ENCODE peak calls at places on chromosomes 1 and 21, in five cellular contexts. C is IMR-90, F is H9, R is mesenchymal stem cell, L is mesendoderm. A is an unnamed sample. For H3K4me1, the result is how much of the 10 kb centered on the place peaks cover.

GRCh38 chr1:70980361-70980760 is 67.3 kb downstream of the PTGER3 start:
- DNase-seq in L (peak), C (no peak), F (no peak), R (no peak), A (no peak)

GRCh38 chr21:37266515-37267221 is 466 bp downstream of the VPS26C start:
- DNase-seq in F (no peak), R (peak), L (peak), C (peak), A (peak)

GRCh38 chr1:2061065-2061778 is 11.0 kb downstream of the PRKCZ start:
- DNase-seq in C (no peak), L (peak), R (no peak), F (no peak), A (no peak)

GRCh38 chr1:165288301-165289120 is 68.0 kb downstream of the LMX1A start:
- DNase-seq in C (no peak), R (no peak), F (no peak), L (peak), A (no peak)

GRCh38 chr21:27034796-27035195 is 67.9 kb upstream of the ADAMTS5 start:
- DNase-seq in F (no peak), L (no peak), R (no peak), C (no peak), A (no peak)

GRCh38 chr21:41321211-41321907 is 4.8 kb downstream of the FAM3B start:
- DNase-seq in C (no peak), F (no peak), L (no peak), R (no peak), A (no peak)

GRCh38 chr1:173853074-173853473 is 14.7 kb downstream of the GAS5 start:
- DNase-seq in C (peak), F (peak), R (peak), L (peak), A (no peak)

GRCh38 chr1:154747380-154747779 is 122.7 kb downstream of the KCNN3 start:
- DNase-seq in R (no peak), F (no peak), L (no peak), C (no peak), A (no peak)

GRCh38 chr1:32465541-32466002 is 700 bp downstream of the ZBTB8B start:
- DNase-seq in C (no peak), F (no peak), L (peak), R (no peak), A (no peak)

GRCh38 chr1:89610457-89610991 is 22.4 kb upstream of the LRRC8C start:
- DNase-seq in L (peak), R (no peak), F (no peak), C (no peak), A (no peak)

GRCh38 chr1:29321176-29321575 is 84.9 kb downstream of the PTPRU start:
- DNase-seq in L (no peak), C (no peak), R (no peak), F (no peak), A (no peak)

GRCh38 chr1:29322861-29323585 is 86.7 kb downstream of the PTPRU start:
- DNase-seq in C (no peak), F (no peak), R (no peak), L (no peak), A (no peak)

GRCh38 chr1:29323636-29324035 is 87.3 kb downstream of the PTPRU start:
- DNase-seq in F (no peak), R (no peak), L (no peak), C (no peak), A (no peak)

GRCh38 chr1:29320541-29320940 is 84.2 kb downstream of the PTPRU start:
- DNase-seq in L (no peak), C (no peak), F (no peak), R (no peak), A (no peak)

DNA sequence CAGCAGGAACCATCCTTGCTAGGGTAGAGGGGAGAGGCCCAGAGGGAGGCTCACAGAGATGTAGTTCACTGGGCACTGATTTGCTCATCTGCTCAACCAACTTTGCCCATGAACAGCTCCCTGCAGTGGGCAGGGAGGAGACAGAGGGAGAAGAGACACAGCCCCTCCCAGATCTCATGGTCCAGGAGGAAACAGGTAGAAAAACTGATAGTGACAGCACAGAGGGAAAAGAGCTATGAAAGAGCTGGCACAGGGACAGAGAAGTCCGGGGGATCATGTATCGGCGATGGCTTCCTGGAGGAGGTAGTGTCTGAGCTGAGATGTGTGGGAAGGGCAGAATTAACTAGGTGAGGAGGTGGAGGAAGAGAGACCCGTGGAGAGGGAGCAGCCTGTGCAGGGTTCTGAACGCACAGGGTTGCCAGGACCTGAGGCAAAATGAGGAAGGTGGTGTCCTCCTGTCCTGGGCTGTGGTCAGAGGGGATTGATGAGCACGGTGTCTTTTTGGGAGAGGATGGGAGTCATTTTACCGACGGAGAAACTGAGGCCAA is 85.9 kb downstream of the PTPRU start:
- DNase-seq in F (no peak), C (no peak), R (no peak), L (no peak), A (no peak)
- H3K4me1 ChIP-seq in F (under half), C (under half), R (under half), L (under half), A (under half)

GRCh38 chr1:29806646-29807319 is 570.5 kb downstream of the PTPRU start:
- DNase-seq in L (no peak), F (peak), R (no peak), C (no peak), A (no peak)
- H2BK5ac ChIP-seq in L (no peak), F (no peak), R (no peak), C (no peak), A (no peak)

GRCh38 chr1:109391626-109392025 is 6.1 kb downstream of the SORT1 start:
- DNase-seq in L (no peak), R (no peak), C (no peak), F (no peak), A (no peak)

GRCh38 chr1:109394591-109395281 is 3.0 kb downstream of the SORT1 start:
- DNase-seq in L (no peak), C (no peak), R (no peak), F (no peak), A (no peak)

GRCh38 chr1:109392037-109392787 is 5.5 kb downstream of the SORT1 start:
- DNase-seq in R (no peak), C (no peak), F (no peak), L (no peak), A (no peak)

GRCh38 chr1:109392788-109393580 is 4.7 kb downstream of the SORT1 start:
- DNase-seq in C (peak), R (peak), F (no peak), L (no peak), A (no peak)

GRCh38 chr1:109393602-109394233 is 4.0 kb downstream of the SORT1 start:
- DNase-seq in L (no peak), F (no peak), R (no peak), C (no peak), A (no peak)
- H3K4me1 ChIP-seq in L (under half), F (under half), R (under half), C (under half), A (under half)

GRCh38 chr1:11059990-11060948 is at the start of gene SRM:
- DNase-seq in L (peak), R (peak), C (peak), F (peak), A (no peak)

GRCh38 chr1:11057477-11057876 is 2.3 kb downstream of the SRM start:
- DNase-seq in C (no peak), F (no peak), L (peak), R (no peak), A (no peak)

GRCh38 chr1:11058595-11059165 is 1.1 kb downstream of the SRM start:
- DNase-seq in R (no peak), C (no peak), L (no peak), F (no peak), A (no peak)

GRCh38 chr1:11058026-11058425 is 1.8 kb downstream of the SRM start:
- DNase-seq in F (no peak), C (no peak), L (no peak), R (no peak), A (no peak)

DNA sequence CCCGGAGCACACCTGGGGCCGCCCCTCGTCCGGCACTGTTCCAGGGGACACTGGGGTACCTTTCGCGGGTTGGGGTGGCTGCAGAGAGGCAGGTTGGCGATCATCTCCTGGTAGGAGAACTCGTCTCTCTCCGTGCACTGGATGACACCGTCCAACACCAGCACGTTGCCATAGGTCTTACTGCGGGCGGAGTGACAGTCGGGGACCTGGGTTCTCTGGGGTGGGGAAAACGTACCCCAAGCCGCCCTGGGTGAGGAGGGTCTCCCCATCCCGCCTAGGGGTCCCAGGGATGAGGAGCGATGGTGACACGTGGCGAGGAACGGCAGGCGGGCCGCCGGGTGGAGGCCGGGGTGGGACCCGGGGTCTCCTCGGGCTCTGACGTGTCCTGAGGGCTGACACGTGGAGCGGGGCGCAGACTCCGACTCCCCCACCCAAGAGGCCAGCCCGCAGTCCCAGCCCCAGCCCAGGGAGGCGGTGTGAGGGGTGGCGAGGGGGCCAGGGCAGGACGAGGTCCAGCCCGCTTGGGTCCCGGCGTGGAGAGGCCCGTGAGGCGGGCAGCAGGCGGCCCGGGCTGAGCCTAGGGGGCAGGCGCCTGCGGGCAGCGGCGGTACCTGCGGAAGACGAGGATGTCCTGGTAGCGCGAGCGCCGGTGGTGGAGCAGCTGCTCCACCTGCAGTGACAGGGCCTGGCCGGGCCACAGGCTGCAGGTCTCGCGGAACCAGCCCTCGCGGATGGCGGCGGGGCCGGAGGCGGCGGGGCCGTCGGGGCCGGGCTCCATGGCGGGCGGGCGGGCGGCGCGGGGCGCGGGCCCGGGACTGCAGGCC is 440 bp downstream of the SRM start:
- DNase-seq in F (no peak), L (no peak), R (peak), C (no peak), A (no peak)
- H2BK5ac ChIP-seq in F (no peak), L (no peak), R (no peak), C (peak), A (no peak)

GRCh38 chr1:160208179-160209040 is 3.2 kb downstream of the PEA15 start:
- DNase-seq in F (no peak), L (no peak), C (no peak), R (peak), A (no peak)

GRCh38 chr1:160210563-160210962 is 5.4 kb downstream of the PEA15 start:
- DNase-seq in R (no peak), L (no peak), F (no peak), C (no peak), A (no peak)

GRCh38 chr1:160207751-160208150 is 2.6 kb downstream of the PEA15 start:
- DNase-seq in F (no peak), R (no peak), C (no peak), L (no peak), A (no peak)

GRCh38 chr1:160209656-160210046 is 4.5 kb downstream of the PEA15 start:
- DNase-seq in R (no peak), C (no peak), L (peak), F (no peak), A (no peak)

DNA sequence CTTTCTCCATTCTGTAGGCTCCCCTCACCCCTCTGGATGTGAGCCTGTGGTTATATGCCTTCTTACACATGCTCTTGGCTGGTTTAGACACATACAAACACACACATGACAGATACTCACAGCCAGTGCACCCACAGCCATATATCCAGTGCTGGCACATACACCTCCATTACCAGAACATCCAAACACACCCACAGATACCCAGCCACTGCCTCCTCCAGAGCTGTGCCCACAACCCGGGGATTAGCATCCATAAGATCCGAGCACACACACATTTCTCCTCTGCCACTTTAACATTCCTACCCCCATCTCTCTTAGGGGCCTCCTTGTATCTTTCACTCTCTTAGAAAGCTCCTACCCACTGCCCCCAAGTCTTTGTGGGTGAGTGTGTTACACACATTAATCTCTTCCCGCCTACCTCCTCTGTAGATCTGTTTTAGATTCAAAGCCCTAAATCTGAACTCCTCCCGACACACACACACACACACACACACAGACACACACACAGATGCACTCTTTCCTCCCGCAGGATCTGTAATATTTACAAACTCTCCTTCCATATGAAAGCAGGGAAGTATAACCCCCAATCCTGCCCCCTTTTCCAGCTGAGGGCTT is 4.0 kb downstream of the PEA15 start:
- DNase-seq in L (no peak), F (no peak), C (no peak), R (no peak), A (no peak)
- H3K4me1 ChIP-seq in L (under half), F (under half), C (under half), R (under half), A (under half)

GRCh38 chr21:34204021-34204420 is 130.6 kb downstream of the MRPS6 start:
- DNase-seq in R (no peak), L (no peak), F (no peak), C (no peak), A (no peak)
- H2BK5ac ChIP-seq in R (peak), L (no peak), F (no peak), C (no peak), A (no peak)

A was measured in H1.